ENCODE peak calls at places on chromosomes 4 and X, in four cellular contexts. X is nephron progenitor cell, Z is B cell, K is left ventricle myocardium inferior. Y is an unnamed sample.
A peak's percentile ranks its signal among the peaks of the same experiment; 100 is the strongest.

GRCh38 chr4:146134761-146135160 is 40.8 kb upstream of the LSM6 start:
- DNase-seq in X (no peak), Z (no peak), K (peak; percentile 16), Y (no peak)

GRCh38 chr4:99022566-99022965 is 27.0 kb downstream of the METAP1 start:
- DNase-seq in X (no peak), Z (no peak), K (no peak), Y (no peak)

GRCh38 chr4:37549003-37549402 is 137.2 kb downstream of the RELL1 start:
- DNase-seq in X (no peak), Z (no peak), K (no peak), Y (no peak)

GRCh38 chrX:79572566-79572965 is 205.4 kb upstream of the ITM2A start:
- DNase-seq in X (no peak), Z (no peak), K (no peak), Y (no peak)

GRCh38 chr4:157911662-157912061 is 261.2 kb downstream of the GASK1B start:
- DNase-seq in X (no peak), Z (no peak), K (no peak), Y (no peak)

GRCh38 chr4:146245246-146245645 is 30.9 kb downstream of the REELD1 start:
- DNase-seq in X (no peak), Z (no peak), K (no peak), Y (no peak)

GRCh38 chr4:173214661-173215060 is 46.0 kb downstream of the GALNT7 start:
- DNase-seq in X (no peak), Z (no peak), K (no peak), Y (no peak)

GRCh38 chrX:38312436-38312835 is 14.9 kb downstream of the RPGR start:
- DNase-seq in X (no peak), Z (no peak), K (no peak), Y (no peak)

DNA sequence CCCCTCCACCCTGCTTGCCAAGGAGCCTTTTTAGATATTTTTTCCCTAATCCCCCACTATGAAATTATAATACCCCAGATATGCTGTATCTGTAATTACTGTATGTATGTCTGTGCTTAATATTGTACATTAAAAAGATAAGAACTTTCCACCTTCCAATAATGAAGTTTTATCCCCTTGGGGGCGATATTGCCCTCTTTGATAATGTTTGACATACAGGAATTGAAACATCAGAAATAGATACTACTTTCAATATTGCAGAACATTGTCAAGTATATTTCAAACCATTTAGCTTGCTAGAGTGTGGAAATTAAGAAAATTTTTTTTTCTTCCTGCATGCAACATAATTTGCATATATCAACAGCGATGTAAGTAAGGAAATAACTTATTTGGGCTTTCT is 58.9 kb downstream of the NAF1 start:
- DNase-seq in X (no peak), Z (no peak), K (no peak), Y (peak; percentile 17)
- TF ChIP-seq CTCF in X (no peak), Z (no peak), K (no peak), Y (peak; percentile 49)

GRCh38 chrX:154019061-154019621 is 561 bp downstream of the IRAK1 start:
- DNase-seq in X (peak; percentile 35), Z (no peak), K (no peak), Y (no peak)

GRCh38 chrX:154021131-154021611 is 1.5 kb upstream of the IRAK1 start:
- DNase-seq in X (no peak), Z (no peak), K (no peak), Y (no peak)

GRCh38 chrX:154020500-154021115 is 906 bp upstream of the IRAK1 start:
- DNase-seq in X (no peak), Z (no peak), K (no peak), Y (no peak)

GRCh38 chrX:154018518-154019060 is 1.1 kb downstream of the IRAK1 start:
- DNase-seq in X (no peak), Z (no peak), K (no peak), Y (no peak)

GRCh38 chrX:154019633-154020499 is at the start of gene IRAK1:
- DNase-seq in X (peak; percentile 60), Z (peak; percentile 90), K (peak; percentile 52), Y (peak; percentile 86)
- TF ChIP-seq CTCF in X (no peak), Z (no peak), K (no peak), Y (peak; percentile 17)

DNA sequence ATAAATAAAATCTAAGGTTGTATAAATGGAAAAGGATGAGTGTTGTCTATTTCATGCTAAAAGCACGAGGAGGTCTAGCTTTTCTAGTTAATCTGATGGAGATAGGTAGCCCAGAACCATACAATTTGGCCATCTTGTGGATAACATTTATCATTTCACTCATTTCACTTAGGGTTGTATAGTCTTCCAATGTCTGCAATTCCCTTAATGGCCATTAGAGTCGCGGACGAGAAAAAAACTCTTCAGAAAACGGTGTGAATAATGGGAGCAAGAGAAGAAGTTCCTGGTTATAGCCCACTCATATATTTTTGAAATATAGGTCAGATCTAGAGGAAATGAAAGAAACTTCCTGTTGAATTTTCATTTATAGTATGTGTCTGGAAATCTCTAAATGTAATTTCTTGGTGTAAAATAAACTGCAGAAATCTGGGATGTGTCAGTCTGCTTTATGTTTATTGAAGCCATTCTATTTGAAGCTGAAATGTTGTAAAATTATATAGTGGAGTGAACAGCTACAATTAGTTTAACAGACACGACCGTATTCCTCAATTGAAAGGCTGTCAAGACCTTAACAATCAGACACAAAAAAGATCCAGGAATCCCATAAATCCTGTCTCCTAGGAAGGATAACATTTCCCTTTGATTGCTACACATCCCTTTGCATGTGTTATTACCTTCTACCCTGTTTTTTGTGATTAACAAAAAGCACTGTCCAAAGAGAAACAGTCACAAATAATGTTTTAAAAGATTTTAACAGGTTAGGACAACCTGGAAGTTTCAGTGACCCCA is 47.7 kb upstream of the MGST2 start:
- DNase-seq in X (no peak), Z (no peak), K (no peak), Y (no peak)
- TF ChIP-seq CTCF in X (peak; percentile 36), Z (peak; percentile 19), K (peak; percentile 50), Y (no peak)

GRCh38 chrX:103343105-103343504 is 13.1 kb downstream of the TCEAL7 start:
- DNase-seq in X (peak; percentile 36), Z (no peak), K (peak; percentile 22), Y (peak; percentile 44)
- TF ChIP-seq CTCF in X (peak; percentile 58), Z (peak; percentile 56), K (peak; percentile 75), Y (peak; percentile 55)

DNA sequence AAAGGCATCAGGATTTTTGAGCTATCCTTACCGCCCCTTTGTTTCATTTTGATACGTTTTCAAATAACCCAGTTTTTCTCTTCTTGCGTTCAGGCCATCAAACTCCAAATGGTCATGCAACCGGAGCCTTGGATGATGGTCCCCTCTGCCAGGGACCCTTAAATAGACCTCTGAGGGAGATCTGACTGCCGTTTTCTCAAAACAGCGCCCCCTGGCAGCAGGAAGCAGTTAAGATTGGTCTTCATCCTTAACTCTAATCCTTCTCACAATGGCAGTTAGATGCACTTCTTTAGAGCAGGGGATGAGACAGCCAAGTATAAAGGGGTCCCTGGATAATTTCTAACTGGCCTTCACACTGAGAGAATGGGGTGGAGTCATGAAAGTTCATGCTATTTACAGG is 525.0 kb upstream of the SPANXN1 start:
- DNase-seq in X (no peak), Z (no peak), K (no peak), Y (no peak)
- TF ChIP-seq CTCF in X (no peak), Z (no peak), K (no peak), Y (peak; percentile 18)

GRCh38 chr4:101081166-101081565 is 266.2 kb downstream of the PPP3CA start:
- DNase-seq in X (no peak), Z (no peak), K (no peak), Y (no peak)

GRCh38 chr4:101081695-101082369 is 265.5 kb downstream of the PPP3CA start:
- DNase-seq in X (no peak), Z (no peak), K (no peak), Y (no peak)

GRCh38 chr4:101089168-101089567 is 258.2 kb downstream of the PPP3CA start:
- DNase-seq in X (no peak), Z (no peak), K (no peak), Y (no peak)

GRCh38 chr4:101086801-101087586 is 260.3 kb downstream of the PPP3CA start:
- DNase-seq in X (no peak), Z (no peak), K (no peak), Y (no peak)
- TF ChIP-seq CTCF in X (no peak), Z (peak; percentile 10), K (no peak), Y (no peak)

DNA sequence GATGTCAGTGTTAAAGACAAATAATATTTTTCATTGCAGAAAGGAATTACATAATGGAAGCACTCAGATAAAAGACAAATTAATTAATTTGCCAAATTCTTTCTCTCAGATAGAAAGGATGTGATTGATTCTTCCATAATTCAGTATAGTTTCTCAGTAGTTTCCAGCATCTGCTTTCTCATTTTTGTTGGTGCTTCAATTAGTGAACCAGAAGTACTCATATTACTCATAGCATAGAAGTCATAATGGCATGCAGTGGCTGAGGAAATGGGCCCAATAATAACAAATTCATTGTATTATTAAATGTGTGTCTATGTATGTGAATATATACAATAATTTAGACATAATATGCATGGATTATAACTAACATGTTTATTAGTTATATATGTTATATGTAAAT is 393.3 kb upstream of the TRAM1L1 start:
- DNase-seq in X (no peak), Z (no peak), K (no peak), Y (no peak)
- TF ChIP-seq CTCF in X (no peak), Z (no peak), K (no peak), Y (no peak)

GRCh38 chr4:101790521-101791188 is at the start of gene BANK1:
- DNase-seq in X (peak; percentile 85), Z (peak; percentile 87), K (peak; percentile 18), Y (peak; percentile 80)
- TF ChIP-seq CTCF in X (peak; percentile 42), Z (peak; percentile 53), K (no peak), Y (peak; percentile 55)

GRCh38 chrX:108310511-108310910 is 127.7 kb downstream of the COL4A6 start:
- DNase-seq in X (no peak), Z (no peak), K (no peak), Y (no peak)

GRCh38 chrX:108304210-108304609 is 134.0 kb downstream of the COL4A6 start:
- DNase-seq in X (no peak), Z (no peak), K (no peak), Y (no peak)

GRCh38 chrX:108306086-108306485 is 132.1 kb downstream of the COL4A6 start:
- DNase-seq in X (no peak), Z (no peak), K (no peak), Y (no peak)

GRCh38 chrX:108309144-108309543 is 129.1 kb downstream of the COL4A6 start:
- DNase-seq in X (no peak), Z (no peak), K (no peak), Y (no peak)

GRCh38 chrX:108307408-108308085 is 130.7 kb downstream of the COL4A6 start:
- DNase-seq in X (no peak), Z (no peak), K (peak; percentile 39), Y (no peak)
- TF ChIP-seq CTCF in X (no peak), Z (no peak), K (peak; percentile 9), Y (no peak)

DNA sequence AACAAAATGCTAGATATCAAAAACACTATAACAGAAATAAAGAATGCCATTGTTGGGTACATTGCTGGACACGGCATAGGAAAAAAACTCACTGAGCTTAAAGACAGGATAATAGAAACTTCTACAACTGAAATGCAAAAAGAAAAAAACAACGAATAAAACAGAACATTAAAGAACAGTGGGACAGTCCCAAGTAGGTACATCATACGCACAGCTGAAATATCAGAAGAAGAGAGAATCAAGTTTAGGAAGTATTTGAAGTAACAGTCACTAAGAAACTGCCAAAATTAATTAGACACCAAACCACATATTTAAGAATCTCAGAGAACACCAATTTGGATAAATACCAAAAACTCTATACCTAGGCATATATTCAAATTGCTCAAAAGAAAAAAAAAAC is 19.2 kb downstream of the RAB28 start:
- DNase-seq in X (no peak), Z (no peak), K (no peak), Y (no peak)
- TF ChIP-seq CTCF in X (no peak), Z (no peak), K (no peak), Y (no peak)